ENCODE peak calls at places on chromosomes 3 and 15, in eight cellular contexts. C is AG08395, P is head of caudate nucleus, O is nucleus accumbens, I is RPMI7951, Z is COR-L47, H is NCI-H1092, G is AG08396. A is an unnamed sample.

GRCh38 chr15:62658498-62658897 is 384.0 kb upstream of the TPM1 start:
- DNase-seq in C (no peak), P (peak; percentile 40), O (no peak), I (peak; percentile 46), Z (no peak), H (no peak), G (no peak), A (no peak)

GRCh38 chr15:37041042-37041441 is 59.3 kb downstream of the MEIS2 start:
- DNase-seq in C (no peak), P (no peak), O (no peak), I (no peak), Z (no peak), H (no peak), G (no peak), A (no peak)

GRCh38 chr15:73858062-73858461 is 15.3 kb upstream of the TBC1D21 start:
- DNase-seq in C (no peak), P (no peak), O (no peak), I (peak; percentile 16), Z (no peak), H (no peak), G (no peak), A (no peak)

GRCh38 chr15:42313463-42313862 is 40.2 kb upstream of the TMEM87A start:
- DNase-seq in C (no peak), P (no peak), O (no peak), I (no peak), Z (no peak), H (no peak), G (no peak), A (no peak)

GRCh38 chr3:15497984-15498383 is 23.5 kb downstream of the COLQ start:
- DNase-seq in C (no peak), P (no peak), O (no peak), I (no peak), Z (no peak), H (no peak), G (no peak), A (no peak)

GRCh38 chr3:125052671-125053303 is 3.0 kb downstream of the HEG1 start:
- DNase-seq in C (peak; percentile 84), P (no peak), O (no peak), I (peak; percentile 94), Z (no peak), H (no peak), G (peak; percentile 61), A (peak; percentile 81)

GRCh38 chr3:23959147-23959900 is 14.2 kb downstream of the NR1D2 start:
- DNase-seq in C (peak; percentile 67), P (no peak), O (no peak), I (peak; percentile 68), Z (no peak), H (no peak), G (peak; percentile 49), A (peak; percentile 50)

GRCh38 chr3:74135808-74136207 is 478.7 kb downstream of the CNTN3 start:
- DNase-seq in C (no peak), P (no peak), O (no peak), I (no peak), Z (no peak), H (no peak), G (no peak), A (no peak)

GRCh38 chr3:127747751-127748521 is 74.4 kb downstream of the MGLL start:
- DNase-seq in C (peak; percentile 93), P (no peak), O (no peak), I (peak; percentile 90), Z (peak; percentile 32), H (peak; percentile 64), G (peak; percentile 83), A (peak; percentile 92)

A was measured in hepatic stellate cell.